ENCODE peak calls at places on chromosomes 3 and 15, in six cellular contexts. One of them, this sample, is unnamed.
A peak's percentile ranks its signal among the peaks of the same experiment; 100 is the strongest.

GRCh38 chr3:179852117-179852886 is 184.4 kb downstream of the PEX5L start:
- DNase-seq in mesendoderm: peak; percentile 66
- DNase-seq in left kidney: no peak
- DNase-seq in nephron progenitor cell: no peak
- DNase-seq in brain pericyte: no peak
- DNase-seq in HTR-8/SVneo: no peak
- DNase-seq in this sample: peak; percentile 47

GRCh38 chr3:129934234-129935123 is 40.0 kb upstream of the TRH start:
- DNase-seq in mesendoderm: peak; percentile 56
- DNase-seq in nephron progenitor cell: peak; percentile 55
- DNase-seq in brain pericyte: no peak
- DNase-seq in HTR-8/SVneo: peak; percentile 60
- DNase-seq in left kidney: peak; percentile 75
- DNase-seq in this sample: peak; percentile 21

GRCh38 chr3:30743641-30744317 is 137.4 kb downstream of the TGFBR2 start:
- DNase-seq in brain pericyte: no peak
- DNase-seq in HTR-8/SVneo: no peak
- DNase-seq in left kidney: no peak
- DNase-seq in nephron progenitor cell: no peak
- DNase-seq in mesendoderm: no peak
- DNase-seq in this sample: no peak

GRCh38 chr3:149417174-149417573 is 39.7 kb upstream of the TM4SF1 start:
- DNase-seq in brain pericyte: no peak
- DNase-seq in HTR-8/SVneo: no peak
- DNase-seq in mesendoderm: no peak
- DNase-seq in left kidney: no peak
- DNase-seq in nephron progenitor cell: no peak
- DNase-seq in this sample: no peak

GRCh38 chr3:56921573-56922571 is 120.1 kb upstream of the ARHGEF3 start:
- DNase-seq in nephron progenitor cell: no peak
- DNase-seq in HTR-8/SVneo: no peak
- DNase-seq in left kidney: no peak
- DNase-seq in mesendoderm: no peak
- DNase-seq in brain pericyte: no peak
- DNase-seq in this sample: no peak

GRCh38 chr15:66498501-66499386 is 1.2 kb upstream of the SNAPC5 start:
- DNase-seq in brain pericyte: no peak
- DNase-seq in nephron progenitor cell: no peak
- DNase-seq in HTR-8/SVneo: no peak
- DNase-seq in mesendoderm: peak; percentile 44
- DNase-seq in left kidney: peak; percentile 49
- DNase-seq in this sample: no peak

GRCh38 chr3:4709336-4709735 is 216.2 kb downstream of the ITPR1 start:
- DNase-seq in HTR-8/SVneo: no peak
- DNase-seq in brain pericyte: no peak
- DNase-seq in mesendoderm: no peak
- DNase-seq in nephron progenitor cell: no peak
- DNase-seq in left kidney: no peak
- DNase-seq in this sample: no peak

GRCh38 chr15:89543389-89543788 is 31.9 kb upstream of the TICRR start:
- DNase-seq in mesendoderm: peak; percentile 8
- DNase-seq in nephron progenitor cell: no peak
- DNase-seq in brain pericyte: no peak
- DNase-seq in left kidney: no peak
- DNase-seq in HTR-8/SVneo: no peak
- DNase-seq in this sample: no peak

GRCh38 chr3:159322322-159322939 is 520.6 kb downstream of the MFSD1 start:
- DNase-seq in left kidney: no peak
- DNase-seq in brain pericyte: no peak
- DNase-seq in HTR-8/SVneo: no peak
- DNase-seq in nephron progenitor cell: peak; percentile 70
- DNase-seq in mesendoderm: peak; percentile 67
- DNase-seq in this sample: peak; percentile 26

GRCh38 chr3:115494826-115495225 is 128.5 kb upstream of the GAP43 start:
- DNase-seq in left kidney: no peak
- DNase-seq in mesendoderm: no peak
- DNase-seq in brain pericyte: no peak
- DNase-seq in HTR-8/SVneo: no peak
- DNase-seq in nephron progenitor cell: no peak
- DNase-seq in this sample: no peak

GRCh38 chr3:196666001-196666867 is 26.7 kb downstream of the NRROS start:
- DNase-seq in nephron progenitor cell: no peak
- DNase-seq in mesendoderm: peak; percentile 93
- DNase-seq in HTR-8/SVneo: no peak
- DNase-seq in brain pericyte: no peak
- DNase-seq in left kidney: no peak
- DNase-seq in this sample: peak; percentile 85

GRCh38 chr15:41914406-41914805 is 20.6 kb upstream of the SPTBN5 start:
- DNase-seq in HTR-8/SVneo: no peak
- DNase-seq in brain pericyte: no peak
- DNase-seq in mesendoderm: no peak
- DNase-seq in left kidney: no peak
- DNase-seq in nephron progenitor cell: no peak
- DNase-seq in this sample: no peak

GRCh38 chr3:42376397-42376798 is 34.0 kb downstream of the LYZL4 start:
- DNase-seq in mesendoderm: no peak
- DNase-seq in left kidney: no peak
- DNase-seq in brain pericyte: peak; percentile 55
- DNase-seq in nephron progenitor cell: no peak
- DNase-seq in HTR-8/SVneo: peak; percentile 31
- DNase-seq in this sample: peak; percentile 26

GRCh38 chr3:172268425-172268824 is 179.8 kb downstream of the GHSR start:
- DNase-seq in mesendoderm: no peak
- DNase-seq in brain pericyte: no peak
- DNase-seq in nephron progenitor cell: no peak
- DNase-seq in left kidney: no peak
- DNase-seq in HTR-8/SVneo: no peak
- DNase-seq in this sample: no peak

GRCh38 chr3:113979916-113980315 is 32.1 kb downstream of the ZDHHC23 start:
- DNase-seq in left kidney: no peak
- DNase-seq in brain pericyte: no peak
- DNase-seq in nephron progenitor cell: no peak
- DNase-seq in mesendoderm: no peak
- DNase-seq in HTR-8/SVneo: no peak
- DNase-seq in this sample: no peak

GRCh38 chr3:71156062-71156665 is 427.4 kb downstream of the FOXP1 start:
- DNase-seq in left kidney: no peak
- DNase-seq in HTR-8/SVneo: no peak
- DNase-seq in brain pericyte: no peak
- DNase-seq in nephron progenitor cell: no peak
- DNase-seq in mesendoderm: peak; percentile 95
- DNase-seq in this sample: no peak

GRCh38 chr3:195162033-195162669 is 108.8 kb downstream of the XXYLT1 start:
- DNase-seq in mesendoderm: no peak
- DNase-seq in HTR-8/SVneo: no peak
- DNase-seq in brain pericyte: no peak
- DNase-seq in left kidney: peak; percentile 85
- DNase-seq in nephron progenitor cell: no peak
- DNase-seq in this sample: no peak

GRCh38 chr3:186596568-186597287 is 16.1 kb upstream of the AHSG start:
- DNase-seq in left kidney: peak; percentile 72
- DNase-seq in HTR-8/SVneo: no peak
- DNase-seq in brain pericyte: no peak
- DNase-seq in mesendoderm: peak; percentile 96
- DNase-seq in nephron progenitor cell: no peak
- DNase-seq in this sample: no peak

GRCh38 chr3:52784021-52784621 is 6.7 kb downstream of the ITIH1 start:
- DNase-seq in nephron progenitor cell: no peak
- DNase-seq in left kidney: no peak
- DNase-seq in HTR-8/SVneo: no peak
- DNase-seq in brain pericyte: no peak
- DNase-seq in mesendoderm: no peak
- DNase-seq in this sample: no peak

GRCh38 chr3:194250104-194251002 is 100.8 kb downstream of the CPN2 start:
- DNase-seq in left kidney: peak; percentile 92
- DNase-seq in brain pericyte: no peak
- DNase-seq in mesendoderm: no peak
- DNase-seq in nephron progenitor cell: peak; percentile 57
- DNase-seq in HTR-8/SVneo: no peak
- DNase-seq in this sample: no peak

GRCh38 chr3:186303985-186304384 is 58.0 kb downstream of the DGKG start:
- DNase-seq in brain pericyte: no peak
- DNase-seq in mesendoderm: peak; percentile 52
- DNase-seq in nephron progenitor cell: peak; percentile 21
- DNase-seq in left kidney: peak; percentile 56
- DNase-seq in HTR-8/SVneo: no peak
- DNase-seq in this sample: no peak

GRCh38 chr15:79923068-79923514 is 26.3 kb upstream of the MTHFS start:
- DNase-seq in nephron progenitor cell: peak; percentile 66
- DNase-seq in HTR-8/SVneo: peak; percentile 45
- DNase-seq in left kidney: peak; percentile 92
- DNase-seq in brain pericyte: no peak
- DNase-seq in mesendoderm: peak; percentile 77
- DNase-seq in this sample: peak; percentile 35

GRCh38 chr15:68419301-68420175 is 12.4 kb downstream of the ITGA11 start:
- DNase-seq in nephron progenitor cell: no peak
- DNase-seq in brain pericyte: no peak
- DNase-seq in mesendoderm: no peak
- DNase-seq in left kidney: no peak
- DNase-seq in HTR-8/SVneo: no peak
- DNase-seq in this sample: no peak

GRCh38 chr3:77053769-77054168 is 13.9 kb downstream of the ROBO2 start:
- DNase-seq in brain pericyte: no peak
- DNase-seq in left kidney: peak; percentile 30
- DNase-seq in mesendoderm: no peak
- DNase-seq in HTR-8/SVneo: no peak
- DNase-seq in nephron progenitor cell: no peak
- DNase-seq in this sample: no peak

GRCh38 chr3:127820871-127821853 is 1.2 kb downstream of the MGLL start:
- DNase-seq in brain pericyte: no peak
- DNase-seq in mesendoderm: no peak
- DNase-seq in HTR-8/SVneo: no peak
- DNase-seq in left kidney: peak; percentile 40
- DNase-seq in nephron progenitor cell: no peak
- DNase-seq in this sample: no peak

GRCh38 chr15:73784299-73784698 is 31.1 kb upstream of the INSYN1 start:
- DNase-seq in HTR-8/SVneo: no peak
- DNase-seq in brain pericyte: no peak
- DNase-seq in nephron progenitor cell: no peak
- DNase-seq in left kidney: no peak
- DNase-seq in mesendoderm: no peak
- DNase-seq in this sample: no peak

GRCh38 chr3:43330981-43331380 is 44.6 kb downstream of the SNRK start:
- DNase-seq in nephron progenitor cell: no peak
- DNase-seq in brain pericyte: no peak
- DNase-seq in left kidney: no peak
- DNase-seq in mesendoderm: no peak
- DNase-seq in HTR-8/SVneo: no peak
- DNase-seq in this sample: no peak

This sample was measured in H54.